ENCODE peak calls at places on chromosomes 6 and 20, in seven cellular contexts. R, Z, P, B, C, G and O are unnamed samples.
A peak's percentile ranks its signal among the peaks of the same experiment; 100 is the strongest.

GRCh38 chr6:41059569-41059968 is 6.6 kb downstream of the APOBEC2 start:
- DNase-seq in R (no peak), P (no peak), B (no peak), G (no peak), Z (no peak), C (no peak), O (no peak)

GRCh38 chr20:20768202-20768815 is 55.9 kb upstream of the RALGAPA2 start:
- DNase-seq in G (no peak), Z (no peak), C (no peak), B (no peak), P (no peak), R (no peak), O (no peak)

GRCh38 chr6:149854532-149854931 is 9.6 kb downstream of the LRP11 start:
- DNase-seq in Z (peak; percentile 28), P (no peak), R (no peak), B (no peak), C (no peak), G (no peak), O (no peak)

GRCh38 chr6:34235605-34236422 is 859 bp upstream of the HMGA1 start:
- DNase-seq in R (no peak), C (no peak), B (no peak), G (peak; percentile 52), P (no peak), Z (peak; percentile 58), O (no peak)

GRCh38 chr20:33211817-33212424 is 5.2 kb upstream of the BPIFA3 start:
- DNase-seq in P (peak; percentile 68), Z (peak; percentile 83), C (peak; percentile 11), R (no peak), G (no peak), B (peak; percentile 45), O (no peak)

GRCh38 chr6:1834641-1835516 is 225.2 kb downstream of the FOXC1 start:
- DNase-seq in R (no peak), C (no peak), P (no peak), B (no peak), G (no peak), Z (no peak), O (no peak)

GRCh38 chr6:31737315-31738047 is 1.2 kb upstream of the CLIC1 start:
- DNase-seq in Z (no peak), P (peak; percentile 55), G (no peak), C (no peak), B (peak; percentile 54), R (no peak), O (no peak)

GRCh38 chr20:46151936-46152335 is 33.8 kb downstream of the CD40 start:
- DNase-seq in B (no peak), R (no peak), P (peak; percentile 48), C (peak; percentile 14), G (no peak), Z (peak; percentile 68), O (no peak)

GRCh38 chr6:130307752-130308361 is 58.0 kb upstream of the TMEM200A start:
- DNase-seq in G (no peak), R (peak; percentile 46), C (no peak), P (no peak), Z (peak; percentile 4), B (no peak), O (peak; percentile 57)

GRCh38 chr6:159487636-159488035 is 205.4 kb downstream of the SOD2 start:
- DNase-seq in Z (no peak), C (no peak), B (no peak), R (no peak), G (no peak), P (no peak), O (no peak)

GRCh38 chr20:57397004-57397692 is 6.0 kb downstream of the RBM38 start:
- DNase-seq in C (no peak), P (no peak), G (peak; percentile 43), B (no peak), Z (no peak), R (no peak), O (no peak)

GRCh38 chr20:1700990-1701389 is 43.4 kb upstream of the SIRPG start:
- DNase-seq in R (no peak), G (no peak), B (peak; percentile 81), Z (no peak), C (no peak), P (no peak), O (no peak)

GRCh38 chr6:159533568-159533967 is 159.5 kb downstream of the SOD2 start:
- DNase-seq in B (no peak), G (no peak), Z (no peak), P (no peak), C (no peak), R (peak; percentile 41), O (peak; percentile 29)

GRCh38 chr6:31086788-31087440 is 25.5 kb downstream of the C6orf15 start:
- DNase-seq in G (no peak), Z (no peak), B (no peak), P (no peak), C (no peak), R (no peak), O (no peak)

GRCh38 chr20:21100590-21101452 is 5.3 kb downstream of the LINC00237 start:
- DNase-seq in G (no peak), B (peak; percentile 91), C (no peak), R (no peak), P (no peak), Z (no peak), O (no peak)

GRCh38 chr6:155121699-155122098 is 126.6 kb downstream of the TIAM2 start:
- DNase-seq in P (no peak), Z (no peak), R (no peak), B (no peak), G (no peak), C (no peak), O (no peak)

GRCh38 chr20:47927944-47928343 is 142.7 kb upstream of the SULF2 start:
- DNase-seq in P (no peak), B (no peak), C (no peak), R (no peak), G (no peak), Z (no peak), O (no peak)

GRCh38 chr6:92777146-92777740 is 642.1 kb downstream of the EPHA7 start:
- DNase-seq in P (no peak), Z (no peak), C (no peak), B (peak; percentile 81), G (no peak), R (no peak), O (no peak)

GRCh38 chr6:165661416-165662001 is 1.5 kb downstream of the PDE10A start:
- DNase-seq in C (no peak), B (no peak), G (peak; percentile 29), R (no peak), P (peak; percentile 38), Z (no peak), O (no peak)

GRCh38 chr6:84897874-84898635 is 133.7 kb upstream of the TBX18 start:
- DNase-seq in P (no peak), C (no peak), R (no peak), B (no peak), G (no peak), Z (peak; percentile 21), O (no peak)